ENCODE peak calls at places on chromosomes 6 and 20, in ten cellular contexts. M is DND-41, A is AG09309, U is dorsolateral prefrontal cortex, F is IMR-90, X is MCF 10A, N is BJ, W is left ventricle myocardium inferior, S is astrocyte of the spinal cord, V is esophagus squamous epithelium. K is an unnamed sample.

GRCh38 chr6:48917233-48917632 is 545.8 kb downstream of the MMUT start:
- DNase-seq in U (no peak), F (no peak), V (no peak), A (no peak), N (no peak), S (no peak), M (no peak), X (no peak), W (no peak), K (no peak)

GRCh38 chr6:101392561-101393230 is 812 bp upstream of the GRIK2 start:
- DNase-seq in N (no peak), U (no peak), V (no peak), S (no peak), M (no peak), A (no peak), X (no peak), F (no peak), W (no peak), K (no peak)

GRCh38 chr6:83365931-83366330 is 64.9 kb downstream of the ME1 start:
- DNase-seq in U (no peak), A (peak; percentile 28), W (no peak), V (no peak), F (peak; percentile 69), S (peak; percentile 72), X (peak; percentile 60), M (no peak), N (peak; percentile 11), K (no peak)

GRCh38 chr6:79861023-79861422 is 86.3 kb downstream of the ELOVL4 start:
- DNase-seq in F (no peak), W (no peak), S (no peak), X (no peak), M (no peak), A (no peak), N (no peak), U (no peak), V (no peak), K (no peak)

GRCh38 chr6:170057961-170058877 is 232.7 kb downstream of the DLL1 start:
- DNase-seq in V (no peak), N (no peak), U (no peak), W (no peak), A (no peak), X (no peak), M (no peak), F (no peak), S (no peak), K (no peak)

GRCh38 chr6:1136415-1136774 is 175.5 kb upstream of the FOXQ1 start:
- DNase-seq in A (peak; percentile 87), W (no peak), N (no peak), F (peak; percentile 86), X (peak; percentile 82), M (no peak), S (peak; percentile 76), V (no peak), U (no peak), K (no peak)

GRCh38 chr6:166540631-166541331 is 45.7 kb downstream of the RAMACL start:
- DNase-seq in U (peak; percentile 65), M (no peak), W (no peak), V (peak; percentile 5), N (no peak), X (peak; percentile 56), S (no peak), F (peak; percentile 17), A (no peak), K (peak; percentile 80)

GRCh38 chr6:71478834-71479541 is 190.4 kb downstream of the OGFRL1 start:
- DNase-seq in V (no peak), F (peak; percentile 94), X (peak; percentile 73), A (peak; percentile 89), M (no peak), U (no peak), N (peak; percentile 91), S (peak; percentile 94), W (no peak), K (no peak)

GRCh38 chr6:75094614-75095321 is 111.1 kb downstream of the COL12A1 start:
- DNase-seq in V (no peak), M (no peak), N (peak; percentile 52), S (peak; percentile 96), A (peak; percentile 68), U (no peak), X (no peak), F (peak; percentile 94), W (no peak), K (no peak)

GRCh38 chr6:47111685-47112084 is 69.6 kb upstream of the ADGRF1 start:
- DNase-seq in S (peak; percentile 77), A (no peak), X (peak; percentile 26), N (no peak), V (no peak), F (peak; percentile 60), U (no peak), M (no peak), W (no peak), K (no peak)

GRCh38 chr6:3751019-3751729 is at the start of gene PXDC1:
- DNase-seq in N (no peak), M (no peak), S (no peak), F (no peak), X (no peak), U (no peak), W (no peak), A (no peak), V (no peak), K (peak; percentile 59)

GRCh38 chr20:51696304-51697118 is 71.7 kb downstream of the ATP9A start:
- DNase-seq in V (no peak), A (no peak), F (no peak), U (no peak), X (peak; percentile 8), N (no peak), S (peak; percentile 41), W (no peak), M (no peak), K (no peak)

GRCh38 chr6:40340957-40341356 is 246.2 kb downstream of the LRFN2 start:
- DNase-seq in U (no peak), A (no peak), S (no peak), F (no peak), W (no peak), V (no peak), X (no peak), M (no peak), N (no peak), K (no peak)
- TF ChIP-seq CTCF in U (no peak), A (no peak), S (no peak), F (no peak), W (no peak), V (no peak), X (no peak), M (no peak), N (no peak), K (no peak)

GRCh38 chr20:13183005-13183404 is 38.1 kb upstream of the ISM1 start:
- DNase-seq in S (no peak), M (no peak), A (no peak), F (no peak), U (no peak), N (no peak), X (no peak), V (no peak), W (no peak), K (no peak)

GRCh38 chr20:13186043-13186774 is 34.9 kb upstream of the ISM1 start:
- DNase-seq in N (no peak), W (no peak), A (no peak), X (no peak), V (no peak), M (no peak), S (no peak), F (no peak), U (no peak), K (no peak)

DNA sequence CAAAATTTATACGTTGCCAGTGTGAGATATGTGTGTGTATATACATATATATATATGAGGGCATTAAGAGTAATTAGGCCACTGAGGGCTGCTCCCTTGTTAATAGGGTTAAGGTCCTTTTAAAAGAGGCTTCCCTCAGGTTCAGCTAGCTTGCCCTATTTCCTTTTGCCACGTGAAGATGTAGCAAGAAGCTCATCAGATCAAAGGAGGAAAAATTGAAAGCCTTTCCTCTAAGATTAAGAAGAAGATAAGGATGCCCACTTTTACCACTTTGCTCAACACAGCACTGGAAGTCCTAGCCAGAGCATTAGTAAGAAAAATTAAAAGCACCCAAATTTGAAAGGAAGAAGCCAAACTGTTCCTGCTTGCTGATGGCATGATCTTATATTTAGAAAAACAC is 33.2 kb upstream of the ISM1 start:
- DNase-seq in U (no peak), X (no peak), W (no peak), V (no peak), M (peak; percentile 33), A (no peak), F (no peak), S (no peak), N (no peak), K (no peak)
- TF ChIP-seq CTCF in U (no peak), X (no peak), W (no peak), V (no peak), M (no peak), A (no peak), F (no peak), S (no peak), N (no peak), K (no peak)

GRCh38 chr6:50843842-50844241 is 25.2 kb downstream of the TFAP2B start:
- DNase-seq in A (no peak), W (no peak), S (no peak), U (no peak), F (no peak), M (no peak), V (no peak), N (no peak), X (peak; percentile 52), K (no peak)

GRCh38 chr6:50840112-50840813 is 21.6 kb downstream of the TFAP2B start:
- DNase-seq in S (no peak), A (no peak), W (no peak), U (no peak), M (no peak), F (no peak), N (no peak), V (no peak), X (no peak), K (no peak)

GRCh38 chr6:50842861-50843384 is 24.3 kb downstream of the TFAP2B start:
- DNase-seq in A (no peak), V (no peak), U (no peak), F (no peak), S (no peak), M (no peak), X (no peak), W (no peak), N (no peak), K (no peak)

GRCh38 chr6:50840814-50841192 is 22.1 kb downstream of the TFAP2B start:
- DNase-seq in U (no peak), X (no peak), F (no peak), A (no peak), N (no peak), S (no peak), M (no peak), W (no peak), V (no peak), K (no peak)

DNA sequence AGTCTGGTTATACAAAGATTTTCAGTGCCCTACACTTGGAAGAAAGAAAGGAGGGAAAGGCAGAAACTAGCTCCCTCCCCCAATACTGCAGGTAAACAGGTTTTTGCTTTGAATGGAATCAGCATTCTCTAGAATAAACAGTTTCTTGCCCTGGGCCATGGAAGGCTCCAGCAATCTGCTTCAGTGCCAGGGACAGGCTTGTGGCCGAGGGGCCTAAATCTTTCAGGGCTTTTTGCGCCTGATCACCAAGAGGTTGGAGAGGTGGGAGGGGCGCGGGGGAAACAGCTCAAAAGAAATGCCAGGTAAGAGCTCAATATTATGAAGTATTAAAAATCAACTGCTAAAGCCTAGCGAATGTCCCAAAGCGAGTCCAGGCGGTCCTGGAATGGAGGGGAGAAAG is 23.8 kb downstream of the TFAP2B start:
- DNase-seq in V (no peak), M (no peak), W (no peak), U (no peak), N (no peak), F (no peak), X (no peak), S (no peak), A (no peak), K (no peak)
- TF ChIP-seq CTCF in V (no peak), M (no peak), W (no peak), U (no peak), N (no peak), F (no peak), X (no peak), S (no peak), A (no peak), K (no peak)

GRCh38 chr6:26224940-26225847 is 138.0 kb downstream of the HFE start:
- DNase-seq in S (peak; percentile 96), X (no peak), N (peak; percentile 91), A (no peak), W (no peak), F (peak; percentile 97), M (no peak), U (no peak), V (no peak), K (no peak)
- TF ChIP-seq CTCF in S (peak; percentile 28), X (no peak), N (peak; percentile 43), A (no peak), W (no peak), F (peak; percentile 35), M (no peak), U (no peak), V (no peak), K (no peak)